ENCODE peak calls at places on chromosome 19, in nine cellular contexts. One of them, this sample, is unnamed.

GRCh38 chr19:45171211-45171623 is 6.8 kb downstream of the TRAPPC6A start:
- DNase-seq in HFF-Myc: no peak
- DNase-seq in heart left ventricle: no peak
- DNase-seq in HL-60: no peak
- DNase-seq in uterus: no peak
- DNase-seq in fibroblast of the aortic adventitia: no peak
- DNase-seq in MM.1S: no peak
- DNase-seq in fibroblast of lung: no peak
- DNase-seq in bronchial epithelial cell: no peak
- DNase-seq in this sample: no peak

GRCh38 chr19:46660008-46660517 is 919 bp downstream of the DACT3 start:
- DNase-seq in fibroblast of the aortic adventitia: peak
- DNase-seq in HFF-Myc: no peak
- DNase-seq in fibroblast of lung: no peak
- DNase-seq in bronchial epithelial cell: no peak
- DNase-seq in MM.1S: no peak
- DNase-seq in HL-60: no peak
- DNase-seq in heart left ventricle: peak
- DNase-seq in uterus: peak
- DNase-seq in this sample: no peak

GRCh38 chr19:5585461-5586299 is 17.9 kb upstream of the TINCR start:
- DNase-seq in HL-60: no peak
- DNase-seq in MM.1S: no peak
- DNase-seq in fibroblast of lung: no peak
- DNase-seq in bronchial epithelial cell: peak
- DNase-seq in heart left ventricle: no peak
- DNase-seq in uterus: peak
- DNase-seq in HFF-Myc: no peak
- DNase-seq in fibroblast of the aortic adventitia: no peak
- DNase-seq in this sample: no peak

GRCh38 chr19:5953680-5954213 is 24.2 kb downstream of the RANBP3 start:
- DNase-seq in bronchial epithelial cell: no peak
- DNase-seq in MM.1S: no peak
- DNase-seq in fibroblast of the aortic adventitia: no peak
- DNase-seq in HFF-Myc: no peak
- DNase-seq in fibroblast of lung: no peak
- DNase-seq in HL-60: no peak
- DNase-seq in uterus: no peak
- DNase-seq in heart left ventricle: no peak
- DNase-seq in this sample: peak

GRCh38 chr19:21786931-21787330 is 19.6 kb upstream of the ZNF100 start:
- DNase-seq in MM.1S: no peak
- DNase-seq in HFF-Myc: no peak
- DNase-seq in fibroblast of lung: no peak
- DNase-seq in fibroblast of the aortic adventitia: no peak
- DNase-seq in HL-60: no peak
- DNase-seq in heart left ventricle: no peak
- DNase-seq in bronchial epithelial cell: no peak
- DNase-seq in uterus: no peak
- DNase-seq in this sample: no peak

GRCh38 chr19:45523642-45524256 is 16.5 kb downstream of the VASP start:
- DNase-seq in HFF-Myc: peak
- DNase-seq in fibroblast of the aortic adventitia: peak
- DNase-seq in HL-60: peak
- DNase-seq in heart left ventricle: peak
- DNase-seq in uterus: peak
- DNase-seq in bronchial epithelial cell: peak
- DNase-seq in MM.1S: peak
- DNase-seq in fibroblast of lung: peak
- DNase-seq in this sample: peak

GRCh38 chr19:13959962-13960862 is 7.9 kb downstream of the DCAF15 start:
- DNase-seq in uterus: no peak
- DNase-seq in HFF-Myc: no peak
- DNase-seq in MM.1S: no peak
- DNase-seq in fibroblast of the aortic adventitia: no peak
- DNase-seq in HL-60: no peak
- DNase-seq in bronchial epithelial cell: no peak
- DNase-seq in fibroblast of lung: no peak
- DNase-seq in heart left ventricle: no peak
- DNase-seq in this sample: no peak

GRCh38 chr19:35313614-35314013 is 15.4 kb upstream of the CD22 start:
- DNase-seq in HL-60: no peak
- DNase-seq in uterus: no peak
- DNase-seq in HFF-Myc: no peak
- DNase-seq in bronchial epithelial cell: no peak
- DNase-seq in MM.1S: no peak
- DNase-seq in fibroblast of the aortic adventitia: no peak
- DNase-seq in fibroblast of lung: no peak
- DNase-seq in heart left ventricle: no peak
- DNase-seq in this sample: no peak

GRCh38 chr19:35935911-35936737 is at the start of gene LRFN3:
- DNase-seq in HFF-Myc: no peak
- DNase-seq in fibroblast of lung: peak
- DNase-seq in bronchial epithelial cell: peak
- DNase-seq in fibroblast of the aortic adventitia: peak
- DNase-seq in MM.1S: peak
- DNase-seq in heart left ventricle: peak
- DNase-seq in uterus: peak
- DNase-seq in HL-60: no peak
- DNase-seq in this sample: peak

GRCh38 chr19:32909257-32909656 is 39.7 kb upstream of the SLC7A9 start:
- DNase-seq in fibroblast of the aortic adventitia: no peak
- DNase-seq in bronchial epithelial cell: no peak
- DNase-seq in fibroblast of lung: no peak
- DNase-seq in HL-60: no peak
- DNase-seq in HFF-Myc: no peak
- DNase-seq in uterus: no peak
- DNase-seq in heart left ventricle: no peak
- DNase-seq in MM.1S: no peak
- DNase-seq in this sample: no peak

GRCh38 chr19:6073858-6074708 is 36.2 kb downstream of the RFX2 start:
- DNase-seq in uterus: no peak
- DNase-seq in MM.1S: no peak
- DNase-seq in HFF-Myc: no peak
- DNase-seq in fibroblast of lung: no peak
- DNase-seq in bronchial epithelial cell: no peak
- DNase-seq in heart left ventricle: no peak
- DNase-seq in fibroblast of the aortic adventitia: no peak
- DNase-seq in HL-60: no peak
- DNase-seq in this sample: no peak

GRCh38 chr19:53849237-53849676 is 18.4 kb upstream of the MYADM start:
- DNase-seq in bronchial epithelial cell: no peak
- DNase-seq in fibroblast of lung: peak
- DNase-seq in HFF-Myc: peak
- DNase-seq in heart left ventricle: peak
- DNase-seq in fibroblast of the aortic adventitia: peak
- DNase-seq in HL-60: peak
- DNase-seq in MM.1S: no peak
- DNase-seq in uterus: no peak
- DNase-seq in this sample: peak

GRCh38 chr19:38351865-38352395 is 16.3 kb downstream of the CATSPERG start:
- DNase-seq in fibroblast of lung: no peak
- DNase-seq in heart left ventricle: no peak
- DNase-seq in MM.1S: no peak
- DNase-seq in uterus: no peak
- DNase-seq in fibroblast of the aortic adventitia: no peak
- DNase-seq in bronchial epithelial cell: no peak
- DNase-seq in HL-60: no peak
- DNase-seq in HFF-Myc: no peak
- DNase-seq in this sample: no peak

GRCh38 chr19:6772028-6772865 is at the start of gene VAV1:
- DNase-seq in fibroblast of lung: no peak
- DNase-seq in fibroblast of the aortic adventitia: no peak
- DNase-seq in HFF-Myc: no peak
- DNase-seq in uterus: no peak
- DNase-seq in heart left ventricle: peak
- DNase-seq in MM.1S: peak
- DNase-seq in bronchial epithelial cell: no peak
- DNase-seq in HL-60: peak
- DNase-seq in this sample: no peak

GRCh38 chr19:18408053-18408476 is 10.6 kb upstream of the LRRC25 start:
- DNase-seq in HL-60: no peak
- DNase-seq in uterus: no peak
- DNase-seq in fibroblast of the aortic adventitia: no peak
- DNase-seq in MM.1S: no peak
- DNase-seq in fibroblast of lung: no peak
- DNase-seq in HFF-Myc: no peak
- DNase-seq in bronchial epithelial cell: no peak
- DNase-seq in heart left ventricle: peak
- DNase-seq in this sample: no peak

GRCh38 chr19:51025809-51026553 is 435 bp downstream of the KLK11 start:
- DNase-seq in fibroblast of the aortic adventitia: no peak
- DNase-seq in fibroblast of lung: no peak
- DNase-seq in HL-60: no peak
- DNase-seq in MM.1S: no peak
- DNase-seq in HFF-Myc: no peak
- DNase-seq in heart left ventricle: no peak
- DNase-seq in uterus: no peak
- DNase-seq in bronchial epithelial cell: no peak
- DNase-seq in this sample: no peak
- H3K4me3 ChIP-seq in fibroblast of the aortic adventitia: no peak
- H3K4me3 ChIP-seq in fibroblast of lung: no peak
- H3K4me3 ChIP-seq in HL-60: no peak
- H3K4me3 ChIP-seq in MM.1S: no peak
- H3K4me3 ChIP-seq in HFF-Myc: no peak
- H3K4me3 ChIP-seq in heart left ventricle: peak
- H3K4me3 ChIP-seq in uterus: no peak
- H3K4me3 ChIP-seq in bronchial epithelial cell: peak
- H3K4me3 ChIP-seq in this sample: no peak

GRCh38 chr19:10500247-10500592 is 2.9 kb downstream of the KEAP1 start:
- DNase-seq in HFF-Myc: no peak
- DNase-seq in fibroblast of lung: no peak
- DNase-seq in heart left ventricle: no peak
- DNase-seq in bronchial epithelial cell: no peak
- DNase-seq in MM.1S: no peak
- DNase-seq in fibroblast of the aortic adventitia: no peak
- DNase-seq in uterus: no peak
- DNase-seq in HL-60: no peak
- DNase-seq in this sample: no peak

GRCh38 chr19:10499550-10500246 is 3.5 kb downstream of the KEAP1 start:
- DNase-seq in fibroblast of the aortic adventitia: no peak
- DNase-seq in HFF-Myc: no peak
- DNase-seq in uterus: no peak
- DNase-seq in HL-60: no peak
- DNase-seq in bronchial epithelial cell: no peak
- DNase-seq in fibroblast of lung: no peak
- DNase-seq in MM.1S: no peak
- DNase-seq in heart left ventricle: no peak
- DNase-seq in this sample: no peak

GRCh38 chr19:10502524-10503001 is 593 bp downstream of the KEAP1 start:
- DNase-seq in MM.1S: peak
- DNase-seq in HL-60: peak
- DNase-seq in uterus: peak
- DNase-seq in fibroblast of the aortic adventitia: peak
- DNase-seq in fibroblast of lung: peak
- DNase-seq in HFF-Myc: peak
- DNase-seq in heart left ventricle: peak
- DNase-seq in bronchial epithelial cell: peak
- DNase-seq in this sample: peak

GRCh38 chr19:10503002-10503789 is at the start of gene KEAP1:
- DNase-seq in MM.1S: peak
- DNase-seq in heart left ventricle: peak
- DNase-seq in bronchial epithelial cell: no peak
- DNase-seq in uterus: peak
- DNase-seq in HL-60: peak
- DNase-seq in fibroblast of lung: peak
- DNase-seq in HFF-Myc: no peak
- DNase-seq in fibroblast of the aortic adventitia: peak
- DNase-seq in this sample: peak

GRCh38 chr19:10501971-10502523 is 1.1 kb downstream of the KEAP1 start:
- DNase-seq in uterus: peak
- DNase-seq in fibroblast of lung: peak
- DNase-seq in heart left ventricle: peak
- DNase-seq in HFF-Myc: no peak
- DNase-seq in MM.1S: peak
- DNase-seq in HL-60: peak
- DNase-seq in bronchial epithelial cell: no peak
- DNase-seq in fibroblast of the aortic adventitia: peak
- DNase-seq in this sample: peak
- TF ChIP-seq CTCF in uterus: no peak
- TF ChIP-seq CTCF in fibroblast of lung: no peak
- TF ChIP-seq CTCF in heart left ventricle: no peak
- TF ChIP-seq CTCF in HFF-Myc: no peak
- TF ChIP-seq CTCF in MM.1S: no peak
- TF ChIP-seq CTCF in HL-60: no peak
- TF ChIP-seq CTCF in bronchial epithelial cell: no peak
- TF ChIP-seq CTCF in fibroblast of the aortic adventitia: no peak
- TF ChIP-seq CTCF in this sample: no peak

GRCh38 chr19:31718898-31719297 is 369.7 kb upstream of the TSHZ3 start:
- DNase-seq in HL-60: no peak
- DNase-seq in fibroblast of the aortic adventitia: peak
- DNase-seq in bronchial epithelial cell: no peak
- DNase-seq in fibroblast of lung: peak
- DNase-seq in HFF-Myc: no peak
- DNase-seq in uterus: no peak
- DNase-seq in MM.1S: no peak
- DNase-seq in heart left ventricle: no peak
- DNase-seq in this sample: no peak
- H3K4me3 ChIP-seq in HL-60: no peak
- H3K4me3 ChIP-seq in fibroblast of the aortic adventitia: no peak
- H3K4me3 ChIP-seq in bronchial epithelial cell: no peak
- H3K4me3 ChIP-seq in fibroblast of lung: no peak
- H3K4me3 ChIP-seq in HFF-Myc: no peak
- H3K4me3 ChIP-seq in uterus: no peak
- H3K4me3 ChIP-seq in MM.1S: no peak
- H3K4me3 ChIP-seq in heart left ventricle: no peak
- H3K4me3 ChIP-seq in this sample: no peak

DNA sequence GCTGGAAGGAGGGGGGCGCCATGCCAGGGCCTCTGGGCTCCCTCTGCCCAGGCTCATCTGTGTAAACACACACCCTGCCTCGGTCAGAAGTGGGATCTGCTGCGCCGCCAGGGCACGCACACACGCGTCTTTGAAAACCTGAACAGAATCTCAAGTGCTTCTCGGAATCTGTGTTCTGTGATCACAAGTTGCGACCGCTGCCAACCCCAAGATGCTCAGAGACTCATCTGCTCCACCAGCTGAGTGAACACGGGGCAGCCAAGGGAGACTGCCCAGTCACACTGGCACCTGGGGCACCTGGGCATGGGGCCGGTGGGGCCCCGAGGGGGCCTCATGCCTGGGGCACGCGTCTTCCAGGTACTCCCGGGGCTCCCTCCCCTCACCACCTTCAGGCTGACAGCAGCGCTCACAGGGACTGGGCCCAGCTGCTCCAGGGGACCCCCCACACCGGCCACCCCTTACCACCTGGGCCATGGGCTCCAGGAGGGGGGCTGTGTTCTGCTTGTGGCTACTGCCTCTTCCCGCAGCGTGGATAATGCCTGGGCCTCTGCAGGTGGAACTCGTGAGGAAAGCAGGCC is 59.0 kb downstream of the KLF2 start:
- DNase-seq in HL-60: no peak
- DNase-seq in heart left ventricle: no peak
- DNase-seq in bronchial epithelial cell: no peak
- DNase-seq in fibroblast of lung: no peak
- DNase-seq in uterus: no peak
- DNase-seq in HFF-Myc: no peak
- DNase-seq in fibroblast of the aortic adventitia: no peak
- DNase-seq in MM.1S: no peak
- DNase-seq in this sample: no peak
- TF ChIP-seq CTCF in HL-60: no peak
- TF ChIP-seq CTCF in heart left ventricle: no peak
- TF ChIP-seq CTCF in bronchial epithelial cell: no peak
- TF ChIP-seq CTCF in fibroblast of lung: no peak
- TF ChIP-seq CTCF in uterus: no peak
- TF ChIP-seq CTCF in HFF-Myc: no peak
- TF ChIP-seq CTCF in fibroblast of the aortic adventitia: no peak
- TF ChIP-seq CTCF in MM.1S: no peak
- TF ChIP-seq CTCF in this sample: no peak

This sample was measured in AG10803.